ENCODE peak calls at places on chromosomes 7 and 10, in eight cellular contexts. H is right cardiac atrium, S is kidney glomerular epithelial cell, X is small intestine, L is adrenal gland, J is AG09309, U is MCF 10A, R is H9. I is an unnamed sample.
A peak's percentile ranks its signal among the peaks of the same experiment; 100 is the strongest.

GRCh38 chr7:95781967-95782586 is 9.7 kb downstream of the DYNC1I1 start:
- DNase-seq in J (no peak), U (no peak), X (no peak), S (no peak), L (no peak), H (no peak), R (no peak), I (no peak)

GRCh38 chr10:102114861-102115618 is 5.1 kb downstream of the LDB1 start:
- DNase-seq in X (peak; percentile 94), R (peak; percentile 94), H (peak; percentile 96), S (peak; percentile 68), L (peak; percentile 91), J (no peak), U (peak; percentile 93), I (peak; percentile 84)

GRCh38 chr10:66842867-66843266 is 83.0 kb upstream of the LRRTM3 start:
- DNase-seq in S (no peak), U (no peak), L (no peak), X (no peak), J (no peak), H (no peak), R (no peak), I (no peak)

GRCh38 chr10:60940435-60940834 is 3.5 kb downstream of the RHOBTB1 start:
- DNase-seq in H (no peak), R (no peak), U (no peak), X (no peak), J (no peak), S (no peak), L (no peak), I (no peak)

GRCh38 chr7:154504938-154505337 is 452.7 kb downstream of the DPP6 start:
- DNase-seq in H (no peak), X (no peak), L (no peak), R (no peak), U (no peak), S (no peak), J (no peak), I (no peak)

GRCh38 chr7:64307254-64308018 is 6.3 kb upstream of the ZNF736 start:
- DNase-seq in S (peak; percentile 70), R (no peak), L (peak; percentile 98), X (peak; percentile 98), J (peak; percentile 55), U (no peak), H (peak; percentile 97), I (peak; percentile 86)

GRCh38 chr7:43905954-43906326 is 456 bp downstream of the URGCP start:
- DNase-seq in S (no peak), X (peak; percentile 30), H (peak; percentile 70), U (no peak), J (no peak), R (peak; percentile 45), L (peak; percentile 53), I (peak; percentile 25)

GRCh38 chr7:158357898-158358821 is 229.5 kb downstream of the PTPRN2 start:
- DNase-seq in U (no peak), X (no peak), L (no peak), H (no peak), J (no peak), S (no peak), R (no peak), I (no peak)

GRCh38 chr10:133388265-133388972 is 5.5 kb upstream of the MTG1 start:
- DNase-seq in X (no peak), U (no peak), J (no peak), L (no peak), H (peak; percentile 14), R (peak; percentile 21), S (no peak), I (no peak)

GRCh38 chr10:72089618-72090017 is 1.3 kb upstream of the SPOCK2 start:
- DNase-seq in H (no peak), S (no peak), L (no peak), J (no peak), X (peak; percentile 77), U (no peak), R (no peak), I (no peak)

GRCh38 chr7:35993663-35994622 is 159.1 kb upstream of the EEPD1 start:
- DNase-seq in H (no peak), L (no peak), R (no peak), J (no peak), S (no peak), U (peak; percentile 58), X (peak; percentile 16), I (no peak)

GRCh38 chr10:113463777-113464176 is 89.1 kb upstream of the HABP2 start:
- DNase-seq in H (no peak), R (no peak), U (no peak), J (no peak), L (no peak), X (no peak), S (no peak), I (no peak)

GRCh38 chr10:42955493-42955889 is 121.4 kb upstream of the RET start:
- DNase-seq in H (no peak), S (no peak), L (no peak), J (no peak), X (no peak), U (no peak), R (no peak), I (no peak)

GRCh38 chr10:86952106-86952505 is 5.3 kb downstream of the MMRN2 start:
- DNase-seq in L (no peak), X (no peak), J (no peak), R (no peak), S (no peak), U (no peak), H (no peak), I (no peak)

GRCh38 chr7:83469491-83469890 is 179.4 kb downstream of the SEMA3E start:
- DNase-seq in L (no peak), X (no peak), U (no peak), J (no peak), S (no peak), R (no peak), H (no peak), I (no peak)

I was measured in Caki2.